ENCODE peak calls at places on chromosomes 7 and 10, in six cellular contexts. A, S, C, E, D and K are unnamed samples.

GRCh38 chr10:128221128-128221527 is 94.9 kb upstream of the MKI67 start:
- DNase-seq in D (no peak), C (no peak), S (no peak), A (no peak), E (no peak), K (no peak)

GRCh38 chr7:45007571-45008328 is 7.7 kb downstream of the CCM2 start:
- DNase-seq in A (no peak), C (no peak), E (no peak), S (no peak), D (no peak), K (no peak)

GRCh38 chr10:47207280-47207613 is 92.8 kb upstream of the GDF10 start:
- DNase-seq in C (no peak), S (no peak), A (no peak), D (peak), E (peak), K (peak)

GRCh38 chr7:42856605-42856987 is 55.3 kb downstream of the C7orf25 start:
- DNase-seq in S (no peak), A (no peak), C (no peak), D (no peak), E (no peak), K (no peak)

GRCh38 chr10:67088035-67088434 is 162.2 kb downstream of the LRRTM3 start:
- DNase-seq in S (no peak), A (no peak), E (no peak), D (peak), C (no peak), K (no peak)

GRCh38 chr7:82109288-82109687 is 334.3 kb downstream of the CACNA2D1 start:
- DNase-seq in A (no peak), C (no peak), S (no peak), E (peak), D (peak), K (peak)

GRCh38 chr10:76125900-76126299 is 694.5 kb downstream of the LRMDA start:
- DNase-seq in D (no peak), A (no peak), C (no peak), S (no peak), E (peak), K (no peak)

GRCh38 chr10:97874332-97874731 is 24.7 kb downstream of the GOLGA7B start:
- DNase-seq in A (no peak), D (no peak), C (no peak), S (no peak), E (no peak), K (no peak)

GRCh38 chr10:18684416-18684815 is 25.2 kb downstream of the ARL5B start:
- DNase-seq in C (no peak), S (no peak), D (no peak), E (no peak), A (no peak), K (no peak)

GRCh38 chr10:118698421-118698820 is 56.3 kb downstream of the CACUL1 start:
- DNase-seq in E (peak), C (no peak), A (peak), S (no peak), D (peak), K (no peak)

GRCh38 chr7:133564484-133564883 is 311.6 kb downstream of the EXOC4 start:
- DNase-seq in D (no peak), S (no peak), E (no peak), A (no peak), C (no peak), K (no peak)

GRCh38 chr10:58512470-58513188 is at the start of gene BICC1:
- DNase-seq in A (no peak), S (peak), C (no peak), D (peak), E (peak), K (no peak)

GRCh38 chr10:58513189-58514101 is 773 bp downstream of the BICC1 start:
- DNase-seq in A (peak), S (peak), D (peak), E (peak), C (peak), K (peak)

GRCh38 chr10:58516118-58516517 is 3.4 kb downstream of the BICC1 start:
- DNase-seq in E (no peak), A (no peak), S (no peak), C (no peak), D (no peak), K (no peak)

GRCh38 chr10:58515296-58515956 is 2.8 kb downstream of the BICC1 start:
- DNase-seq in S (no peak), A (no peak), D (peak), E (no peak), C (no peak), K (no peak)

GRCh38 chr10:58514102-58514472 is 1.4 kb downstream of the BICC1 start:
- DNase-seq in C (no peak), S (no peak), A (no peak), E (no peak), D (no peak), K (no peak)
- H3K4me3 ChIP-seq in C (peak), S (no peak), A (no peak), E (no peak), D (peak), K (peak)

DNA sequence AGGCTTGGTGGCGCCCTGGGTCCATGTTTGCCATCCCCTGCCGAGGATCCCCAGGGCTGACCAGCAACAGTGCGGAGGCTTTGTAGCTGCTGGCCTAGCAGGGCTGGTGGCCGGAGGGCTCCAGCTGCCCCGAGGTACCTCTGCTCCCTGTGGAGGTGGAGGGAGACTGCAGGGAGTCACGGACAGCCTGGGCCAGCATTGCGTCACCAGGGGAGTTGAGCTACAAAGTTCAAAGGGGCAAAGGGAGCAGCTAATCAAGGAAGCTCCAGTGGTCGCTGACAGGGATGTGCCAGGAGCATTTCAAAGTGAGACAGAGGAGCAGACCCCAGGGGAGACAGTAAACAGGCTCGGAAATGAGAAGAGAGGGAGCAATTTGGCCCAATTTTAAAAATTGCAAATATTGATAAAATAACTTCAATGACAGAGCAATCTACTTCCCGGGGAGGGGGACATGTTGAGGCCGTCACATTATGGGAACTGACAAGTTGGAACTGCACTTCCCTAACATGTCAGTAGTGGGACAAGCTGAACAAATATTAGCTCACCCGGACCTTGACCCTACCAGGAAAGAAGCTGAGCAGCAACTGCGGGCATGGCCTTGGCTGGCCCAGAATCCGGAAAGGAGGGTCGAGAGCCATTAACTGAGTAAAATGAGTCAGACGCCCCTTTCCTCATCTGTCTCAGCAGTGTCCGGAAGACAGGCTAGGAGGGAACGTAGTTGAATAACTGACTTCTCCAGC is 39.4 kb downstream of the BTBD16 start:
- DNase-seq in S (no peak), A (no peak), C (no peak), D (peak), E (peak), K (no peak)
- TF ChIP-seq CTCF in S (no peak), A (no peak), C (no peak), D (no peak), E (no peak), K (no peak)

DNA sequence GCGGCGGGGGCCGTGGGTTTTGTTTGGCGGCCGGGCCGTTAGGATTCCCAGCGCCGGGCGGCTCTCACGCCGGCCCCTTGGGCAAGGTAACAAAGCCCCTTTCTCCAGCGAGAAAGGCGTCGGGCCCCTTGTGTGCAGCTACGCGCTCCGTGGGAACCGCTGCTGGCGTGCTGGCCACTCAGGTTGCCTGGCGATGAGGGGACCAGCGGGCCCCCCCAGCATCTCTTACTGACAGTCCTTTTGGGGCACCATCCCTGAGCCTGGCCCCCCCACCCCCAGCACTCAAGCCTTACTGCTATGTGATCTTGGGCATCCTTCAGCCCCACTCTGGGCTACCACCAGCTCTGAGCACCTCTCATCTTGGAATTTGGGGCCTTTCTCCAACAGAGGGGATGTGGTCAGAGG is 1.8 kb downstream of the LFNG start:
- DNase-seq in S (no peak), D (no peak), A (no peak), E (no peak), C (no peak), K (no peak)
- H3K4me3 ChIP-seq in S (peak), D (peak), A (no peak), E (peak), C (no peak), K (peak)

DNA sequence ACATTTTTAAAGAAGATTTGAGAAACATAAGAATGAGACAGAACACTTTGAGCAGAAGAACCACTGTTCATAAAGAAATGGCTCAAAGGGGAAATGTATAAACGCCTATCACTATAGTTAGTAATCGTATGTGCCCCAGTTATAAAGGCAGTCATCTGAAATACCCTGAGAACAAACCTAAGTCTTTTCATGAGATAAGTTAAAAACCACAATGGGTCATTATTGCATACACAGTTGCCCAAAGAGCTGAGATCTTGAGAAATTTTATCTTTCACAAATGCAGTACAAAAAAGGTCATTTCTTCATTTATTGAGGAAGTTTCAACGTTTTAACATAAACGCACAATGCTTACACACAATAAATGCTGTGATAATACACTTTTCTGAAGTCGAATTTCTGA is 114.5 kb downstream of the MICU1 start:
- DNase-seq in D (peak), E (no peak), C (no peak), A (no peak), S (no peak), K (no peak)
- TF ChIP-seq CTCF in D (no peak), E (no peak), C (no peak), A (no peak), S (no peak), K (no peak)

GRCh38 chr10:122143238-122143841 is 127.8 kb upstream of the BTBD16 start:
- DNase-seq in C (no peak), E (peak), D (no peak), S (no peak), A (no peak), K (no peak)

GRCh38 chr10:122144199-122144598 is 126.9 kb upstream of the BTBD16 start:
- DNase-seq in E (no peak), D (no peak), C (no peak), A (no peak), S (no peak), K (no peak)

GRCh38 chr10:122141821-122142651 is 129.1 kb upstream of the BTBD16 start:
- DNase-seq in A (no peak), E (peak), S (peak), C (no peak), D (no peak), K (no peak)

GRCh38 chr10:122140941-122141623 is 130.0 kb upstream of the BTBD16 start:
- DNase-seq in A (no peak), C (peak), E (peak), D (peak), S (peak), K (peak)

GRCh38 chr10:122142652-122143237 is 128.4 kb upstream of the BTBD16 start:
- DNase-seq in E (peak), C (no peak), A (no peak), S (peak), D (no peak), K (no peak)
- H3K4me3 ChIP-seq in E (no peak), C (no peak), A (no peak), S (no peak), D (no peak), K (no peak)

GRCh38 chr10:33327750-33328149 is 6.7 kb downstream of the NRP1 start:
- DNase-seq in S (no peak), A (no peak), D (no peak), E (peak), C (no peak), K (no peak)
- TF ChIP-seq CTCF in S (no peak), A (no peak), D (peak), E (peak), C (peak), K (peak)

DNA sequence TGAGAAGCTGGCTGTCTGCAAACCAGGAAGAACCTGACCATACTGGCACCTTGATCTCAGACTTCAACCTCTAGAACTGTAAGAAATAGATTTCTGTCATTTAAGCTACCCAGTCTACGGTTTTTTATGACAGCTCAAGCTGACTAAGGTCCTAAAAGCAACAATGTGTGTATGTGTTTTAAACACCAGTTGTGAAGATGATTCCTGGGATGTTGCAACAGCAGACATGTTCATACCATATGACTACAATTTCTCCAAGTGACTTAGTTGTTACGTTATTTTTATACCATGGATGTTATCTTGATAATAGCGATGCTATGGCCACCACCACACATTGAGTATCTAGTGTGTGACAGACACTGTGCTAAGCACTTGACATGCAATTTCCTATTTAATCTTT is 124.3 kb downstream of the PIP4K2A start:
- DNase-seq in E (no peak), A (no peak), C (no peak), S (no peak), D (no peak), K (no peak)
- H3K4me3 ChIP-seq in E (no peak), A (no peak), C (no peak), S (no peak), D (no peak), K (no peak)

GRCh38 chr10:74093530-74094164 is 57.0 kb downstream of the AP3M1 start:
- DNase-seq in C (no peak), S (no peak), A (no peak), D (no peak), E (no peak), K (no peak)

GRCh38 chr10:74096777-74097176 is 53.9 kb downstream of the AP3M1 start:
- DNase-seq in D (no peak), A (peak), E (no peak), C (no peak), S (no peak), K (no peak)

GRCh38 chr10:74097776-74098175 is 52.9 kb downstream of the AP3M1 start:
- DNase-seq in D (no peak), C (no peak), S (no peak), E (peak), A (no peak), K (no peak)

GRCh38 chr10:74094231-74094630 is 56.4 kb downstream of the AP3M1 start:
- DNase-seq in D (no peak), C (no peak), E (no peak), S (no peak), A (no peak), K (no peak)

DNA sequence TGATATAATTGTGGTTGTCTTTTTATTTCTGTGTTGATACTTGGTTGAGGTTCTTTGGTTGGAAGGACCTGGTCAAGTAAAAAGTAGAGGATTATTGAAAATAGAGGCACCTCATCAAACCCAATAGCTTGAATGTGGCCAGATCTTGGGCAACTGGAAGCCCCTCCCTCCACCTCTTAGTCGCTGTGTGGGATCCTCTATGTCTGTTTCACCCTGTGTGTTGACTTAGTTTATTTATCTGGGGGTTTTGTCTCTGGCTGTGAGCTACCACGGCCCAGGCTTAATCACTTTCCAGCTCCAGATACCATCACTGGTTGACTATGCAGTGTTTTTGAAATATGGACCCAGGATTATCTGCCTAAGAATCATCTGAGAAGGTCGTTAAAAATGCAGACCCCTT is 58.3 kb downstream of the AP3M1 start:
- DNase-seq in C (no peak), A (no peak), D (no peak), S (no peak), E (no peak), K (no peak)
- TF ChIP-seq CTCF in C (no peak), A (no peak), D (no peak), S (no peak), E (no peak), K (no peak)

GRCh38 chr7:100654908-100655831 is 1.1 kb downstream of the ACTL6B start:
- DNase-seq in C (no peak), E (no peak), S (no peak), D (no peak), A (no peak), K (no peak)

DNA sequence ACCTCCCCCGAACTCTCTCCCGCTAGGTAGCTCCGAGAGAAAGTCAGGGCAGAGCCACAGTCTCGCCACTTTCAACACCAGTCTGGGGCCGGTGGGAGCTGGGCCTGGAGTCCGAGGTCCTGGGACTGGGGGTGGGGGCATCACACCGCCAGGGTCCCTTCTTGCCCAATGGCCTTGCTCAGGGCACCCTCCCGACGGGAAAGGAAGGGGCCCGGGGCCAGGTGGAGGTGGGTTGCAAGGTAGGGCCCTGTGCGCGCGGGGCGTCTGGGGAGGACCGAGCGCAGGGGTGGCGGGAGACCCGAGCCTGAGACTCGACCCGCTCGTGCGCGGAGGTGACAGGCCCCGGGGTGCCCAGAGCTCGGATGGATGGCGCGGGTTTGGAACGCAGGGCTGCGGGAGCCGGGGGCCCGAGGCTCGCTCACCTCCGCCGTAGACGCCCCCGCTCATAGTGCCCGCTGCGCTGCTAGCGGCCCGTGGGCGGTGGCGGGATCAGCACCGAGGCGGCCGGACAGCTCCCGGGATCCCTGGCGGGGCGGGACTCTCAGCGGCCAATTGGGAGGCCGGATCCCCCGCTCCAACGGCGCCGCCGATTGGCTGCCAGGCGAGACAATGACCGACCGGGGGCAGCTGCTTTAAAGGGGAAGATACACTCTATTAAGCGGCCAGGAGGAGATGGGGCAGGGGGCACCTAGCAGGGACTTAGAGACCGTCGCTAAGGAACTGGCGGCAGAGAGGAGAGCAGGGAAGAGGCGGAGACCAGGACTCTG is at the start of gene ACTL6B:
- DNase-seq in S (peak), D (peak), E (peak), A (no peak), C (no peak), K (no peak)
- H3K4me3 ChIP-seq in S (no peak), D (no peak), E (no peak), A (no peak), C (no peak), K (no peak)